ENCODE peak calls at places on chromosome 14, in four cellular contexts. Q, D, K and B are unnamed samples.

GRCh38 chr14:67510836-67511235 is 22.3 kb upstream of the PLEKHH1 start:
- DNase-seq in Q (no peak), K (no peak), D (no peak), B (no peak)

GRCh38 chr14:24556756-24557155 is 19.3 kb downstream of the CTSG start:
- DNase-seq in D (peak), Q (no peak), K (no peak), B (no peak)

GRCh38 chr14:64388533-64389243 is 535 bp downstream of the MTHFD1 start:
- DNase-seq in Q (peak), K (no peak), D (peak), B (no peak)

GRCh38 chr14:87334997-87335675 is 657.8 kb downstream of the GALC start:
- DNase-seq in Q (no peak), K (no peak), D (no peak), B (no peak)

GRCh38 chr14:105395538-105395854 is 2.8 kb upstream of the TEX22 start:
- DNase-seq in K (no peak), Q (no peak), D (no peak), B (no peak)

GRCh38 chr14:99179946-99180345 is 92.1 kb downstream of the BCL11B start:
- DNase-seq in Q (no peak), K (no peak), D (no peak), B (no peak)

GRCh38 chr14:45400509-45400908 is 147.5 kb upstream of the MIS18BP1 start:
- DNase-seq in D (no peak), K (no peak), Q (no peak), B (no peak)

GRCh38 chr14:104659764-104660523 is 29.5 kb upstream of the INF2 start:
- DNase-seq in K (no peak), Q (no peak), D (peak), B (no peak)

GRCh38 chr14:98599082-98599481 is 672.9 kb downstream of the BCL11B start:
- DNase-seq in K (no peak), Q (no peak), D (no peak), B (no peak)

GRCh38 chr14:21997300-21997699 is 323.7 kb upstream of the OR4E1 start:
- DNase-seq in Q (peak), D (peak), K (no peak), B (no peak)

GRCh38 chr14:99350751-99351150 is 78.8 kb upstream of the BCL11B start:
- DNase-seq in Q (no peak), D (no peak), K (no peak), B (no peak)

GRCh38 chr14:102928412-102929348 is 6.2 kb downstream of the AMN start:
- DNase-seq in K (peak), D (peak), Q (no peak), B (no peak)

GRCh38 chr14:68263563-68264350 is 444.2 kb downstream of the RAD51B start:
- DNase-seq in D (peak), Q (no peak), K (no peak), B (no peak)

GRCh38 chr14:55117816-55118441 is 11.1 kb upstream of the LGALS3 start:
- DNase-seq in Q (no peak), K (no peak), D (no peak), B (no peak)

GRCh38 chr14:66105819-66106218 is 380.4 kb upstream of the CCDC196 start:
- DNase-seq in D (no peak), Q (no peak), K (no peak), B (no peak)

GRCh38 chr14:24298892-24299254 is 707 bp downstream of the DHRS1 start:
- DNase-seq in K (no peak), Q (peak), D (peak), B (peak)

GRCh38 chr14:92600318-92601053 is 86.9 kb downstream of the RIN3 start:
- DNase-seq in K (no peak), Q (no peak), D (peak), B (peak)

GRCh38 chr14:23551266-23552028 is at the start of gene ZFHX2:
- DNase-seq in Q (peak), D (peak), K (peak), B (peak)

GRCh38 chr14:53874704-53875103 is 81.9 kb downstream of the BMP4 start:
- DNase-seq in D (no peak), K (no peak), Q (no peak), B (no peak)

GRCh38 chr14:103401223-103402214 is 16.3 kb downstream of the MARK3 start:
- DNase-seq in D (peak), K (no peak), Q (peak), B (no peak)

GRCh38 chr14:65412881-65413738 is 580 bp downstream of the FUT8 start:
- DNase-seq in K (peak), Q (peak), D (peak), B (peak)

GRCh38 chr14:63672417-63673180 is 30.9 kb upstream of the WDR89 start:
- DNase-seq in K (no peak), D (peak), Q (no peak), B (no peak)

GRCh38 chr14:94180655-94181271 is 6.6 kb downstream of the PPP4R4 start:
- DNase-seq in Q (peak), K (no peak), D (peak), B (peak)

GRCh38 chr14:64637735-64638473 is 66.3 kb upstream of the PLEKHG3 start:
- DNase-seq in D (no peak), Q (no peak), K (no peak), B (no peak)

GRCh38 chr14:71355324-71356201 is 448.3 kb downstream of the PCNX1 start:
- DNase-seq in Q (peak), D (peak), K (no peak), B (no peak)

GRCh38 chr14:93784878-93785277 is 3.4 kb downstream of the PRIMA1 start:
- DNase-seq in D (no peak), K (no peak), Q (no peak), B (no peak)

GRCh38 chr14:20436363-20436755 is 393 bp upstream of the KLHL33 start:
- DNase-seq in Q (no peak), K (no peak), D (peak), B (no peak)
- TF ChIP-seq CEBPB in Q (no peak), K (no peak), D (peak), B (no peak)

GRCh38 chr14:74077401-74077800 is 6.9 kb downstream of the ALDH6A1 start:
- DNase-seq in Q (no peak), D (no peak), K (no peak), B (no peak)
- TF ChIP-seq RFX5 in Q (no peak), D (no peak), K (no peak), B (no peak)

GRCh38 chr14:100486025-100486828 is 101.0 kb downstream of the BEGAIN start:
- DNase-seq in K (peak), D (peak), Q (peak), B (peak)
- H3K4me2 ChIP-seq in K (no peak), D (no peak), Q (no peak), B (no peak)

DNA sequence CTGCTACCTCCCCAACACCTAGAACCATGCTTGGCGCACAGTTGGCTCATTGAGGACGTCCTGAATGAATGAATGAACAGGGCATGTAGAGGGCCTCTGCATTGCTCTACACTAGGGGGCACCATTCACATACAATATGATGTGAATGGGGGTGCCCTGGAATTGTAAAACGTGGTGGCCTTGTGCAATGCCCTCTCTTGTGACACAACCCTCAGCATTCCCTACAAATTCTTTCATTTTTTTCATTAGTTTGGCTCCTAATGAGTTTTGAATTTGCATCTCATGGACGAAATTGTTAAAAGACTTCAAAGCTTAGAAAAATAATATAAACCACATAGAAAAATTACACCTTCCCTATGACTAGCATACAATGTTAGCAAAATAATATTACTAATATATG is 2.3 kb upstream of the DIO2 start:
- DNase-seq in D (peak), Q (peak), K (peak), B (peak)
- TF ChIP-seq CEBPB in D (peak), Q (no peak), K (peak), B (peak)

DNA sequence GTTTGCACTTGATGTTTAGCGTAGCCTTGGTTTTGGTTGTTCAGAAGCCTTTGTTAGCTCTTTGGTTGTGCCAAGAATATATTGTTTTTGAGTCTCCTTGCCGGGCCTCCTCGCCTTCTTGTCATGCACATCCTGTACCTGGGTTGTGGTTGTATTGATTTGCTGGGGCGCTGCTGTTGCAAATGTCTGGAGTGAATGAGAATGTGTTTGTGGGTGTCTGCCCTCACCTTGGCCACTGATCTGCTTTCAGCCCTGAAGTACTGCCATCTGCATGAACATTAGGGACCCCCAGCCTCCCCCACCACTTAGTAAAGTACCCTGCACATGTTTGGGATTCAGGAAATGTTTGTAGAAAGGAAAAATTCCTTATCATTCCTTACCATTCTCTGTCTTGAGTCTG is 16.5 kb downstream of the PRKCH start:
- DNase-seq in K (no peak), Q (no peak), D (no peak), B (no peak)
- TF ChIP-seq RFX5 in K (no peak), Q (no peak), D (no peak), B (no peak)

GRCh38 chr14:95502381-95502950 is 14.0 kb downstream of the SYNE3 start:
- DNase-seq in Q (no peak), D (no peak), K (no peak), B (no peak)
- H3K4me2 ChIP-seq in Q (no peak), D (no peak), K (no peak), B (no peak)